ENCODE peak calls at places on chromosomes 12 and 14, in five cellular contexts. W, Y, R, J and U are unnamed samples.
A peak's percentile ranks its signal among the peaks of the same experiment; 100 is the strongest.

GRCh38 chr12:23950011-23950774 is 723 bp upstream of the SOX5 start:
- DNase-seq in W (no peak), Y (no peak), R (peak; percentile 59), J (peak; percentile 52), U (no peak)

GRCh38 chr14:100994757-100995156 is 91.2 kb upstream of the RTL1 start:
- DNase-seq in W (no peak), Y (no peak), R (no peak), J (no peak), U (no peak)

GRCh38 chr14:99517046-99517642 is 35.9 kb downstream of the CCNK start:
- DNase-seq in W (no peak), Y (no peak), R (peak; percentile 59), J (no peak), U (no peak)

GRCh38 chr12:122125452-122126341 is 47.1 kb downstream of the MLXIP start:
- DNase-seq in W (no peak), Y (no peak), R (no peak), J (no peak), U (no peak)

GRCh38 chr12:94244165-94245133 is 96.1 kb downstream of the PLXNC1 start:
- DNase-seq in W (no peak), Y (no peak), R (no peak), J (no peak), U (no peak)

GRCh38 chr12:20411309-20411708 is 43.0 kb downstream of the PDE3A start:
- DNase-seq in W (no peak), Y (no peak), R (no peak), J (no peak), U (no peak)

GRCh38 chr12:28622416-28622815 is 432.2 kb downstream of the CCDC91 start:
- DNase-seq in W (no peak), Y (no peak), R (no peak), J (no peak), U (no peak)

GRCh38 chr14:106845286-106846087 is 1319.1 kb downstream of the TMEM121 start:
- DNase-seq in W (no peak), Y (peak; percentile 46), R (no peak), J (no peak), U (no peak)

GRCh38 chr12:52049688-52050087 is 1.6 kb upstream of the NR4A1 start:
- DNase-seq in W (no peak), Y (no peak), R (no peak), J (no peak), U (no peak)

GRCh38 chr12:110022980-110023633 is 23.9 kb downstream of the ANKRD13A start:
- DNase-seq in W (no peak), Y (no peak), R (no peak), J (peak; percentile 7), U (no peak)

GRCh38 chr12:45232771-45233372 is 17.0 kb downstream of the ANO6 start:
- DNase-seq in W (peak; percentile 89), Y (peak; percentile 71), R (peak; percentile 84), J (no peak), U (no peak)

GRCh38 chr12:40446385-40446784 is 221.6 kb downstream of the LRRK2 start:
- DNase-seq in W (peak; percentile 3), Y (no peak), R (no peak), J (peak; percentile 37), U (no peak)

GRCh38 chr12:76739896-76740295 is 24.0 kb upstream of the ZDHHC17 start:
- DNase-seq in W (no peak), Y (no peak), R (no peak), J (no peak), U (no peak)

GRCh38 chr14:60931206-60931605 is 49.7 kb downstream of the TRMT5 start:
- DNase-seq in W (no peak), Y (no peak), R (no peak), J (peak; percentile 37), U (no peak)

GRCh38 chr14:72513994-72514659 is 379.8 kb downstream of the DPF3 start:
- DNase-seq in W (peak; percentile 10), Y (no peak), R (no peak), J (peak; percentile 64), U (no peak)

GRCh38 chr14:99274346-99275221 is 2.6 kb upstream of the BCL11B start:
- DNase-seq in W (peak; percentile 78), Y (no peak), R (peak; percentile 72), J (peak; percentile 97), U (no peak)

GRCh38 chr12:15886372-15887042 is 4.3 kb downstream of the STRAP start:
- DNase-seq in W (no peak), Y (no peak), R (no peak), J (no peak), U (no peak)

GRCh38 chr12:27293463-27293862 is 39.2 kb upstream of the BMAL2 start:
- DNase-seq in W (no peak), Y (no peak), R (no peak), J (no peak), U (no peak)

GRCh38 chr12:131962069-131962468 is 12.3 kb downstream of the EP400 start:
- DNase-seq in W (no peak), Y (no peak), R (no peak), J (no peak), U (no peak)

GRCh38 chr12:7959278-7960063 is 23.5 kb upstream of the SLC2A3 start:
- DNase-seq in W (no peak), Y (peak; percentile 81), R (no peak), J (peak; percentile 72), U (no peak)

GRCh38 chr12:2185751-2186341 is 133.1 kb downstream of the CACNA1C start:
- DNase-seq in W (no peak), Y (no peak), R (no peak), J (no peak), U (no peak)

GRCh38 chr12:48034835-48035805 is 30.8 kb upstream of the COL2A1 start:
- DNase-seq in W (no peak), Y (no peak), R (no peak), J (no peak), U (no peak)

GRCh38 chr12:53378222-53378621 is 1.8 kb upstream of the SP1 start:
- DNase-seq in W (no peak), Y (no peak), R (peak; percentile 59), J (peak; percentile 41), U (no peak)

GRCh38 chr12:53380797-53381738 is 1.1 kb downstream of the SP1 start:
- DNase-seq in W (no peak), Y (no peak), R (peak; percentile 39), J (peak; percentile 53), U (no peak)

GRCh38 chr12:53380104-53380796 is at the start of gene SP1:
- DNase-seq in W (peak; percentile 82), Y (peak; percentile 96), R (peak; percentile 96), J (peak; percentile 93), U (peak; percentile 84)

GRCh38 chr12:53378705-53379388 is 1.1 kb upstream of the SP1 start:
- DNase-seq in W (no peak), Y (no peak), R (no peak), J (no peak), U (no peak)

GRCh38 chr12:53379389-53380103 is 430 bp upstream of the SP1 start:
- DNase-seq in W (peak; percentile 100), Y (peak; percentile 98), R (peak; percentile 100), J (peak; percentile 100), U (peak; percentile 100)
- H3K27ac ChIP-seq in W (peak overlapping the region; percentile 89), Y (peak overlapping the region; percentile 83), R (peak overlapping the region; percentile 98), J (peak overlapping the region; percentile 88), U (peak overlapping the region; percentile 100)

GRCh38 chr12:100381379-100381778 is 24.5 kb downstream of the SLC17A8 start:
- DNase-seq in W (no peak), Y (no peak), R (no peak), J (no peak), U (no peak)

GRCh38 chr12:100383586-100384548 is 27.0 kb downstream of the SLC17A8 start:
- DNase-seq in W (no peak), Y (no peak), R (no peak), J (no peak), U (no peak)

GRCh38 chr12:100384549-100384916 is 27.7 kb downstream of the SLC17A8 start:
- DNase-seq in W (no peak), Y (no peak), R (no peak), J (no peak), U (no peak)

DNA sequence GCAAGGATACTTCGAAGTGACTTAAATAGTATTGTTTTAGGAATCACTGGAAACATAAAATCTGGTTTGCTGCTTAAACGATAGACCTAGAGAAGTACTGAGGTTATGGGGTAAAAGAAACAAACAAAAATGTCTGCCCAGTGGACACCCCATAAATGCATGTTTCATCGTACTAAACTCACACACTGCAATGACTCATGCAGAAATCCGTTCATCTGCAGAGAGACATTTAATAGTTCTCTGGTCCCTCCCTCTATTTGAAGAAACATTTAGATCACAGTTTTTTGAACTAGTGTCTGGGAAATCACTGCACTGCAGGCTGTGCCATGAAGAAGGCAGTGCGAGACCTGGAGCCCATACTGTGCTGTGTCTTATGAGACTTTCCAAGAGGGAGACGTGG is 25.5 kb downstream of the SLC17A8 start:
- DNase-seq in W (no peak), Y (no peak), R (no peak), J (no peak), U (no peak)
- H3K27ac ChIP-seq in W (no peak overlapping the region), Y (no peak overlapping the region), R (no peak overlapping the region), J (no peak overlapping the region), U (no peak overlapping the region)

GRCh38 chr14:71001742-71002141 is 94.5 kb downstream of the PCNX1 start:
- DNase-seq in W (no peak), Y (no peak), R (no peak), J (no peak), U (no peak)
- H3K27ac ChIP-seq in W (no peak overlapping the region), Y (no peak overlapping the region), R (no peak overlapping the region), J (no peak overlapping the region), U (no peak overlapping the region)

GRCh38 chr14:53949201-53949600 is 7.4 kb downstream of the BMP4 start:
- DNase-seq in W (no peak), Y (no peak), R (no peak), J (no peak), U (no peak)

GRCh38 chr14:53947452-53948180 is 9.0 kb downstream of the BMP4 start:
- DNase-seq in W (no peak), Y (no peak), R (no peak), J (no peak), U (no peak)

GRCh38 chr14:53946071-53946403 is 10.6 kb downstream of the BMP4 start:
- DNase-seq in W (no peak), Y (no peak), R (no peak), J (peak; percentile 14), U (no peak)

GRCh38 chr14:53948181-53948884 is 8.3 kb downstream of the BMP4 start:
- DNase-seq in W (no peak), Y (no peak), R (no peak), J (no peak), U (no peak)

DNA sequence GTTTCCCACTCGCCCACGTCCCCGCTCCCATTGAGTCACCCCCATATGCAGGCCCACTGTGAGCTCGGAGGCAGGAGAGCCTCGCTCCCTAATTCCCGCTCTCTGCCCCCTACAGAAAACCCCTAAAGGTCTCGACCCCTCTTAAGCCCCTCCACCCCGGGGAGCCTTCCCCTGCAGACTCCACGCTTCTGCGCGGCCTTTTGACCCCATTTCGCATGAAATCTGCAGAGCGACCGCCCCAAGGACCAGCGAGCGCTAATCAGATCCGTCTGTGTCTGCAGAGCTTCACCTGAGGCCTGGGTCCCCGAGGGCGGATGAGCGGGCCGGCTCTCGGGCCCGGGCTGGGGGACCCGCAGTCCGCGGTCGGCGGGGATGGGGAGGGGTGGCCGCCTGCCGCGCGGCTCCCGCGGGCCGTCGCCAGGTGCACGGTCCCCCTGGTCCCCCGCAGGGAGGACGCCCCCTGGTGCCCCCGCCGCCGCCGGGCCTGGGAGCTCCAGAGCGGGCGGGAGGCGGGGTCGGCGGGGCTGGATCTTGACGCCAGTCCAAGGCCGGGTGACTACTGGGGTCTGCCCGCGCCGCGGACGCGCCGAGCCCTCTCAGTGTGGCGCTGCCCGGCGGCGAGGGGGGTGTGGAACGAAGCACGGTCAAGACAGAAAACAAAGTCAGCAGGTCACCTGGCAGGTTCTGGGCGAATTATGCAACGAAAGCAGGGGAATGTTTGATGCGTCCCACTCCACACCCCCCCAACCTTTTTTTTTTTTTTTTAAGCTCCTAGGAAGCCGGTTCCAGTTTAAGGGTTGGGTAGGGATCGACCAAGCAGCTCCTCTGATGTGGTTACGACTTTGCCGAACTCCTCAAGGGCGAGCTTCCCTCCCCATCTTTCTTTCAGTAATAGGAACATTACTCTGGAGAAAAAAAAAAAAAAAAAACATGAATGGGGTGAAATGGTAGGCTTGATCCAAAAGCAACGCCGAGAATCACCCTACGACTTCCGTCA is 9.9 kb downstream of the BMP4 start:
- DNase-seq in W (no peak), Y (no peak), R (no peak), J (peak; percentile 71), U (no peak)
- H3K27ac ChIP-seq in W (peak overlapping the region; percentile 36), Y (no peak overlapping the region), R (no peak overlapping the region), J (no peak overlapping the region), U (no peak overlapping the region)